ENCODE peak calls at places on chromosome 7, in five cellular contexts. M is HEK293T, I is HepG2, W is GM12878, P is H1. R is an unnamed sample.

GRCh38 chr7:150340024-150340749 is 1.2 kb downstream of the RARRES2 start:
- DNase-seq in M (no peak), I (peak; percentile 56), W (no peak), P (no peak), R (no peak)

GRCh38 chr7:836429-836828 is 4.2 kb downstream of the SUN1 start:
- DNase-seq in M (peak; percentile 36), I (peak; percentile 58), W (no peak), P (no peak), R (no peak)

GRCh38 chr7:17402628-17403278 is 104.3 kb downstream of the AHR start:
- DNase-seq in M (no peak), I (no peak), W (peak; percentile 90), P (no peak), R (no peak)

GRCh38 chr7:6346581-6346980 is 74.2 kb upstream of the CYTH3 start:
- DNase-seq in M (no peak), I (no peak), W (no peak), P (no peak), R (no peak)

GRCh38 chr7:28410628-28411578 is 1.4 kb upstream of the CREB5 start:
- DNase-seq in M (peak; percentile 74), I (no peak), W (no peak), P (no peak), R (no peak)

GRCh38 chr7:16438988-16439387 is 17.6 kb upstream of the CRPPA start:
- DNase-seq in M (no peak), I (no peak), W (no peak), P (no peak), R (no peak)

GRCh38 chr7:103981003-103981423 is 8.4 kb downstream of the RELN start:
- DNase-seq in M (no peak), I (no peak), W (no peak), P (no peak), R (no peak)

GRCh38 chr7:156438011-156438410 is 202.6 kb upstream of the RNF32 start:
- DNase-seq in M (no peak), I (no peak), W (no peak), P (no peak), R (no peak)

GRCh38 chr7:157519798-157520244 is 183.0 kb downstream of the DNAJB6 start:
- DNase-seq in M (no peak), I (no peak), W (no peak), P (no peak), R (no peak)

GRCh38 chr7:21041666-21042065 is 255.0 kb upstream of the SP8 start:
- DNase-seq in M (no peak), I (no peak), W (no peak), P (peak; percentile 23), R (peak; percentile 59)

GRCh38 chr7:81256991-81257390 is 338.1 kb upstream of the SEMA3C start:
- DNase-seq in M (peak; percentile 14), I (peak; percentile 3), W (no peak), P (peak; percentile 49), R (peak; percentile 15)
- TF ChIP-seq SUZ12 in M (no peak), I (no peak), W (no peak), P (no peak), R (no peak)

GRCh38 chr7:106444068-106444655 is 159.4 kb upstream of the NAMPT start:
- DNase-seq in M (no peak), I (no peak), W (no peak), P (no peak), R (no peak)

GRCh38 chr7:106447318-106447847 is 162.6 kb upstream of the NAMPT start:
- DNase-seq in M (no peak), I (no peak), W (no peak), P (no peak), R (no peak)

GRCh38 chr7:106442476-106442875 is 157.7 kb upstream of the NAMPT start:
- DNase-seq in M (no peak), I (no peak), W (no peak), P (no peak), R (no peak)

GRCh38 chr7:106448346-106448991 is 163.7 kb upstream of the NAMPT start:
- DNase-seq in M (no peak), I (no peak), W (no peak), P (no peak), R (no peak)

DNA sequence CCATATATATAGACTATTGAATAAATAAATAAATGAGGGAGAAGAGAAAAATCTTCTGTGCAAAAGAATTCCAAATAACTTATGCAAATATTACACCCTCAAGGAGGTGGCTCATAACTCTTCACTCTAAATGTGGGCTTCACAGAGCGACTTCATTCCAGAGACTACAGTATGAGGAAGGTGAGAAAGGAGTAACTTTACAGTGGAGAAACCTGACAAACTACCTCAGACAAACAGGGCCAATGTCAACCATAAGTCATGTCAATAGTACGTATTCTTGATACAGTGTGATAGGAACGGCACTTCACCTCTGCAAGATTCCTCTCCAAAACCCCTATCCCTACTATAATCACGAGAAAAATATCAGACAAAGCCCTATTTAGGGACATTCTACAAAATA is 158.4 kb upstream of the NAMPT start:
- DNase-seq in M (no peak), I (no peak), W (no peak), P (no peak), R (no peak)
- TF ChIP-seq SUZ12 in M (no peak), I (no peak), W (no peak), P (no peak), R (no peak)

GRCh38 chr7:92631067-92631829 is 41.1 kb upstream of the FAM133B start:
- DNase-seq in M (no peak), I (no peak), W (no peak), P (no peak), R (no peak)
- TF ChIP-seq SUZ12 in M (no peak), I (no peak), W (no peak), P (no peak), R (no peak)

DNA sequence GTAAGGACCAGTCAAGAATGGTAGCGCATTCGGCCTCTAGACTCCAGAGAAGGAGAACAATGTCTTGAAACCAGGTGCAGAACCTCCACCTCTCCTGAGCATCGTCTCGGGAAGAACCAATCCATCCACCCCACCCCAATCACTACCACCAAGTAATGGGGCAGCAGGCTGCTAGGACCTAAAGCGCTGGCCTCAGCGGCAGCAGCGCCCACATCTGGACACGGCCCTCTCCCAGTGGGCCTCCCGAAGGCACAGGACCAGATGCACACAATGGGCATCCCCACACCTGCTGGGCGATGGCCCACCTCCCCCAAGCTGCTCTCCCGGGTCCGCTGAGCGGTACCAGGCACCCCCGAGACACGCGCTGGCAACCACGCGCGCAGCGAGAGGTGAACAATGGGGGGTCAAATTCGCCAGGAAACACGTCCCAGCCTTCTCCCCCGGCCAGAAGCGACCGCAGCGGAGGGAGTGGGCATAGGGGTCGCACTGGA is 631 bp downstream of the CTTNBP2 start:
- DNase-seq in M (peak; percentile 20), I (no peak), W (no peak), P (no peak), R (peak; percentile 20)
- TF ChIP-seq SUZ12 in M (no peak), I (no peak), W (no peak), P (no peak), R (no peak)

GRCh38 chr7:108360058-108360800 is 96.0 kb downstream of the NRCAM start:
- DNase-seq in M (no peak), I (no peak), W (no peak), P (no peak), R (no peak)
- TF ChIP-seq SUZ12 in M (no peak), I (no peak), W (no peak), P (no peak), R (no peak)

GRCh38 chr7:45116048-45116447 is 4.6 kb upstream of the TBRG4 start:
- DNase-seq in M (no peak), I (no peak), W (no peak), P (no peak), R (no peak)

GRCh38 chr7:45118292-45118691 is 6.8 kb upstream of the TBRG4 start:
- DNase-seq in M (no peak), I (no peak), W (no peak), P (no peak), R (no peak)

GRCh38 chr7:45119550-45119949 is 8.1 kb upstream of the TBRG4 start:
- DNase-seq in M (no peak), I (no peak), W (no peak), P (no peak), R (no peak)

GRCh38 chr7:45118830-45119452 is 7.4 kb upstream of the TBRG4 start:
- DNase-seq in M (no peak), I (no peak), W (no peak), P (no peak), R (no peak)

DNA sequence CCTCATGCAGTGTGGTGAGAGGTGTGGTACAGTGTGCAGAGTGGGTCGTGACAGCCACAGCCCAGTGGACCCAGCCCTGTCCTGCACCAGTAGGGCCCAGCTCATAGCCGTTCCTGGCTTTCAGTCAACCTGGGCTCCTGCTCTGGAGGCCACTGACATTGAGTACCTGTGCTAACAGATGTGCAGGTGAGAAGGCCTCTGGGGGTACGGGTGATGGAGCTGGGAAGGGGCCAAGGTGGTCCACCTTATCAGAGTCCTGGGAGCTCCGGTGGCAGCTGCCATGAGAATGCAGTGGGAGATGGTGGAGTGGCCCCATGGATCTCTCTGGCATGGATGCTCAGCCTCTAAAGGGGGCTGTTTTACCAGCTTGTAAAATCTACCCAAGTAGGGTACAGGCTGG is 6.1 kb upstream of the TBRG4 start:
- DNase-seq in M (no peak), I (no peak), W (no peak), P (no peak), R (no peak)
- TF ChIP-seq SUZ12 in M (no peak), I (no peak), W (no peak), P (no peak), R (no peak)